ENCODE peak calls at places on chromosomes 12 and 14, in five cellular contexts. One of them, this sample, is unnamed.

GRCh38 chr12:43277630-43278267 is 274.3 kb downstream of the ADAMTS20 start:
- DNase-seq in RWPE1: no peak
- DNase-seq in cardiac fibroblast: peak; percentile 90
- DNase-seq in neural crest cell: no peak
- DNase-seq in GM23338: no peak
- DNase-seq in this sample: no peak

GRCh38 chr12:130764073-130764472 is 48.0 kb upstream of the RIMBP2 start:
- DNase-seq in neural crest cell: no peak
- DNase-seq in GM23338: no peak
- DNase-seq in cardiac fibroblast: peak; percentile 39
- DNase-seq in RWPE1: no peak
- DNase-seq in this sample: no peak

GRCh38 chr12:121154793-121155375 is 22.2 kb downstream of the P2RX7 start:
- DNase-seq in RWPE1: no peak
- DNase-seq in neural crest cell: no peak
- DNase-seq in cardiac fibroblast: no peak
- DNase-seq in GM23338: no peak
- DNase-seq in this sample: no peak

GRCh38 chr14:94009767-94010166 is 12.7 kb downstream of the CCDC197 start:
- DNase-seq in neural crest cell: no peak
- DNase-seq in GM23338: no peak
- DNase-seq in RWPE1: peak; percentile 73
- DNase-seq in cardiac fibroblast: peak; percentile 56
- DNase-seq in this sample: no peak

GRCh38 chr12:69348162-69348938 is at the start of gene LYZ:
- DNase-seq in GM23338: peak; percentile 34
- DNase-seq in cardiac fibroblast: no peak
- DNase-seq in RWPE1: no peak
- DNase-seq in neural crest cell: no peak
- DNase-seq in this sample: no peak

GRCh38 chr14:25055998-25056687 is 6.2 kb upstream of the STXBP6 start:
- DNase-seq in GM23338: no peak
- DNase-seq in cardiac fibroblast: peak; percentile 23
- DNase-seq in neural crest cell: no peak
- DNase-seq in RWPE1: no peak
- DNase-seq in this sample: no peak

GRCh38 chr12:107642240-107642639 is 43.4 kb upstream of the PWP1 start:
- DNase-seq in neural crest cell: no peak
- DNase-seq in cardiac fibroblast: no peak
- DNase-seq in GM23338: no peak
- DNase-seq in RWPE1: no peak
- DNase-seq in this sample: no peak

GRCh38 chr12:53676715-53677611 is 1.1 kb upstream of the ATP5MC2 start:
- DNase-seq in RWPE1: peak; percentile 13
- DNase-seq in cardiac fibroblast: peak; percentile 47
- DNase-seq in neural crest cell: peak; percentile 32
- DNase-seq in GM23338: peak; percentile 74
- DNase-seq in this sample: peak; percentile 71

GRCh38 chr12:89833337-89834252 is 125.0 kb upstream of the ATP2B1 start:
- DNase-seq in RWPE1: no peak
- DNase-seq in GM23338: no peak
- DNase-seq in neural crest cell: no peak
- DNase-seq in cardiac fibroblast: no peak
- DNase-seq in this sample: no peak

GRCh38 chr12:32444895-32445294 is 45.5 kb downstream of the FGD4 start:
- DNase-seq in RWPE1: peak; percentile 80
- DNase-seq in neural crest cell: no peak
- DNase-seq in cardiac fibroblast: peak; percentile 93
- DNase-seq in GM23338: no peak
- DNase-seq in this sample: no peak

GRCh38 chr12:124675881-124676688 is 108.7 kb upstream of the NCOR2 start:
- DNase-seq in cardiac fibroblast: peak; percentile 59
- DNase-seq in neural crest cell: no peak
- DNase-seq in RWPE1: no peak
- DNase-seq in GM23338: no peak
- DNase-seq in this sample: no peak
- TF ChIP-seq CTCF in cardiac fibroblast: no peak
- TF ChIP-seq CTCF in neural crest cell: no peak
- TF ChIP-seq CTCF in RWPE1: no peak
- TF ChIP-seq CTCF in GM23338: no peak
- TF ChIP-seq CTCF in this sample: no peak

GRCh38 chr12:111596985-111597730 is 2.0 kb downstream of the ATXN2 start:
- DNase-seq in neural crest cell: peak; percentile 36
- DNase-seq in cardiac fibroblast: peak; percentile 71
- DNase-seq in GM23338: peak; percentile 78
- DNase-seq in RWPE1: peak; percentile 41
- DNase-seq in this sample: peak; percentile 59
- TF ChIP-seq CTCF in neural crest cell: no peak
- TF ChIP-seq CTCF in cardiac fibroblast: no peak
- TF ChIP-seq CTCF in GM23338: no peak
- TF ChIP-seq CTCF in RWPE1: no peak
- TF ChIP-seq CTCF in this sample: no peak

GRCh38 chr12:3005736-3006135 is 46.5 kb downstream of the TEAD4 start:
- DNase-seq in neural crest cell: no peak
- DNase-seq in RWPE1: no peak
- DNase-seq in cardiac fibroblast: peak; percentile 46
- DNase-seq in GM23338: no peak
- DNase-seq in this sample: no peak

GRCh38 chr12:3003593-3003992 is 44.4 kb downstream of the TEAD4 start:
- DNase-seq in RWPE1: no peak
- DNase-seq in neural crest cell: no peak
- DNase-seq in GM23338: peak; percentile 39
- DNase-seq in cardiac fibroblast: no peak
- DNase-seq in this sample: no peak

GRCh38 chr12:3002636-3003035 is 43.4 kb downstream of the TEAD4 start:
- DNase-seq in RWPE1: no peak
- DNase-seq in cardiac fibroblast: no peak
- DNase-seq in GM23338: no peak
- DNase-seq in neural crest cell: no peak
- DNase-seq in this sample: no peak

GRCh38 chr12:3000548-3001275 is 41.5 kb downstream of the TEAD4 start:
- DNase-seq in GM23338: peak; percentile 59
- DNase-seq in cardiac fibroblast: no peak
- DNase-seq in neural crest cell: no peak
- DNase-seq in RWPE1: no peak
- DNase-seq in this sample: no peak

GRCh38 chr12:3004655-3005565 is 45.7 kb downstream of the TEAD4 start:
- DNase-seq in neural crest cell: no peak
- DNase-seq in cardiac fibroblast: no peak
- DNase-seq in GM23338: peak; percentile 56
- DNase-seq in RWPE1: peak; percentile 13
- DNase-seq in this sample: no peak
- TF ChIP-seq CTCF in neural crest cell: peak; percentile 30
- TF ChIP-seq CTCF in cardiac fibroblast: peak; percentile 36
- TF ChIP-seq CTCF in GM23338: peak; percentile 46
- TF ChIP-seq CTCF in RWPE1: no peak
- TF ChIP-seq CTCF in this sample: no peak

DNA sequence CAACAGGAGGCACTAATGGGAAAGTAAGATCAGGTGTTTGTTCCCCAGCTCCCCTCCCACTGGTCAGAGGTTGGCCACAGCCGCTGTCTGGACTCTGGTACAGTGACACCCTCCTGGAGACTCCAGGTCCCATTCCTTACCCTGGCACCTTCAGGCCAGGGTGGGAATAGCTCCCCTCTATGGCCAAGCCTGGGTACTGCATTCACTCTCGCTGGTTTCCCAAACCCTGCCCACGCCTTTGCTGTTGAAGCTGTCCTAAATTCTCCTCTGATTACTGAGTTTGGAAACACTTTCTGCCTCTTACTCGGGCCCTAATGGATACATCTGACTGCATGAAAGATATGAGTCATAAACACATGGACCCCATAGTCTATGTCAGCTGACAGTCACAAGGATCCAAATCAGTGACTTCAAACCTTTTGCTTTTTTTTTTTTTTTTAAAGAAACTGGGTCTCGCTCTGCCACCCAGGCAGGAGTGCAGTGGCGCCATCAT is 17.9 kb downstream of the HRK start:
- DNase-seq in cardiac fibroblast: peak; percentile 61
- DNase-seq in GM23338: peak; percentile 82
- DNase-seq in neural crest cell: no peak
- DNase-seq in RWPE1: no peak
- DNase-seq in this sample: no peak
- TF ChIP-seq CTCF in cardiac fibroblast: peak; percentile 66
- TF ChIP-seq CTCF in GM23338: peak; percentile 81
- TF ChIP-seq CTCF in neural crest cell: peak; percentile 63
- TF ChIP-seq CTCF in RWPE1: no peak
- TF ChIP-seq CTCF in this sample: no peak

DNA sequence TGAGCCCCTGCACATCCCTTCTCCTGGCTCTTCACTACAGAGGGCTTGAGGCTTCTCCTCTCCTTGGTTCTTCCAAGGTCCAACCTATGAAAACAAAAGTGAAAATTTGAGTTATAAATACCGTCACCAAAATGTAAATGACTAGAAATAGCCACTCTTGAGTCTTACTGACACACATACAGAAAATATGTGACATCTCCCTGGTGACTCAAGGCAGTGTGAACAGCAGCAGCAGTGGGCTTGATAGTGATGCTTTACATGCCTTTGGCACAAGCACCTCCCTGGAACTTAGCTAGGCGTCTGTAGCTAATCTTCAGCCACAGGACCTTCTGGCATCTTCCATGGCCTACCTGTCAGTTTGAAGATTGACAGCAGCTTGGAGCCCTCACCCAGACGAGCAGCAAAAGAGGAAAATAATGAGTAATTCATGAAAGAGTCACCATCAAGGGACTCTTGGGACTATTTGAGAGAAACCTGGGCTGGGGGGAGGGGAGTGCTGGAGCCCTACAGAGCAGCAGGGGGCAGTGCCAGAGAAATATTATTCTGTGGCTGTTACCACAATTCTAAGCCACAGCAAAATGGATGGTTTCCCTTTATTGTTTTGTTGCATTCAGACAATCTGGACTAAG is 158.0 kb downstream of the KCNK10 start:
- DNase-seq in GM23338: no peak
- DNase-seq in neural crest cell: no peak
- DNase-seq in cardiac fibroblast: no peak
- DNase-seq in RWPE1: no peak
- DNase-seq in this sample: no peak
- TF ChIP-seq CTCF in GM23338: no peak
- TF ChIP-seq CTCF in neural crest cell: no peak
- TF ChIP-seq CTCF in cardiac fibroblast: no peak
- TF ChIP-seq CTCF in RWPE1: no peak
- TF ChIP-seq CTCF in this sample: no peak

GRCh38 chr12:96658075-96658474 is 168.7 kb downstream of the CFAP54 start:
- DNase-seq in GM23338: no peak
- DNase-seq in neural crest cell: no peak
- DNase-seq in RWPE1: no peak
- DNase-seq in cardiac fibroblast: no peak
- DNase-seq in this sample: no peak
- TF ChIP-seq CTCF in GM23338: no peak
- TF ChIP-seq CTCF in neural crest cell: no peak
- TF ChIP-seq CTCF in RWPE1: no peak
- TF ChIP-seq CTCF in cardiac fibroblast: no peak
- TF ChIP-seq CTCF in this sample: no peak

GRCh38 chr14:54722791-54723432 is 156.0 kb downstream of the SAMD4A start:
- DNase-seq in GM23338: peak; percentile 62
- DNase-seq in RWPE1: peak; percentile 34
- DNase-seq in cardiac fibroblast: peak; percentile 60
- DNase-seq in neural crest cell: no peak
- DNase-seq in this sample: no peak
- TF ChIP-seq CTCF in GM23338: peak; percentile 56
- TF ChIP-seq CTCF in RWPE1: no peak
- TF ChIP-seq CTCF in cardiac fibroblast: peak; percentile 51
- TF ChIP-seq CTCF in neural crest cell: peak; percentile 41
- TF ChIP-seq CTCF in this sample: no peak

DNA sequence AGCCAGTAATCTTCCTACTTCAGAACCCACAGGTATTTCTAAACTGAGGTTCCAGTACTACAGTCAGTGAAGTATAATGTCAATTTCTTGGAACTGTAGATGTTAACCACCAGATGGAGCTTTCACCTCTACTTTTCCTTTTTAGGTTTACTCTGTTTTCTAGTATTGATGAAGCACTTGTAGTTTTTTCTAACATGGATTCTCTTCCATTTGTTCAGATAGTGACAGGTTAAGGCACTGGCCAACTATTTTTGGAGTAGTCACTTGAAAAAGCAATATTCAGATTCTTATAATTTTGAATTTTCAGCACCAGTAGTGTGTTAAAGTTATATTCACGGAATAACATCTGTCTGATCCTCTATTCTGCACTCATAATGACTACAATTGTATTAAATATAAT is 4.6 kb upstream of the SEC23A start:
- DNase-seq in cardiac fibroblast: peak; percentile 62
- DNase-seq in neural crest cell: no peak
- DNase-seq in RWPE1: peak; percentile 43
- DNase-seq in GM23338: peak; percentile 71
- DNase-seq in this sample: no peak
- TF ChIP-seq CTCF in cardiac fibroblast: peak; percentile 51
- TF ChIP-seq CTCF in neural crest cell: peak; percentile 67
- TF ChIP-seq CTCF in RWPE1: peak; percentile 63
- TF ChIP-seq CTCF in GM23338: peak; percentile 59
- TF ChIP-seq CTCF in this sample: no peak